ENCODE peak calls at places on chromosomes 16 and 17, in eight cellular contexts. A is adrenal gland, D is fibroblast of mammary gland, T is kidney epithelial cell, I is tibial nerve, C is neural progenitor cell, X is uterus, O is retinal pigment epithelial cell. V is an unnamed sample.

GRCh38 chr16:76268824-76269223 is 8.4 kb upstream of the CNTNAP4 start:
- DNase-seq in I (no peak), X (no peak), O (no peak), A (no peak), D (no peak), T (no peak), C (no peak), V (no peak)

GRCh38 chr16:54687043-54687655 is 243.5 kb upstream of the IRX5 start:
- DNase-seq in D (no peak), O (no peak), I (no peak), A (no peak), C (no peak), T (no peak), X (no peak), V (no peak)

GRCh38 chr17:53353919-53354351 is 468.8 kb upstream of the KIF2B start:
- DNase-seq in D (no peak), A (no peak), T (no peak), I (no peak), C (no peak), O (no peak), X (no peak), V (peak; percentile 77)

GRCh38 chr16:73056911-73057310 is 9.0 kb upstream of the ZFHX3 start:
- DNase-seq in O (no peak), C (no peak), T (no peak), A (no peak), X (no peak), D (no peak), I (no peak), V (no peak)

GRCh38 chr16:1787322-1788094 is 4.7 kb downstream of the NUBP2 start:
- DNase-seq in T (no peak), A (no peak), O (no peak), D (no peak), X (peak; percentile 15), I (no peak), C (no peak), V (no peak)

GRCh38 chr16:85172465-85173071 is 60.3 kb upstream of the CIBAR2 start:
- DNase-seq in I (no peak), T (no peak), O (no peak), A (no peak), C (peak; percentile 69), X (no peak), D (peak; percentile 42), V (no peak)

GRCh38 chr17:55086635-55087058 is 118.1 kb downstream of the STXBP4 start:
- DNase-seq in C (no peak), X (no peak), D (peak; percentile 89), O (peak; percentile 51), A (no peak), T (peak; percentile 23), I (no peak), V (no peak)

GRCh38 chr17:53466733-53467132 is 356.0 kb upstream of the KIF2B start:
- DNase-seq in O (no peak), X (no peak), D (no peak), T (no peak), I (no peak), A (no peak), C (no peak), V (no peak)

GRCh38 chr17:45424769-45425124 is 7.9 kb downstream of the ARHGAP27 start:
- DNase-seq in A (no peak), C (no peak), O (no peak), T (no peak), D (no peak), X (no peak), I (no peak), V (no peak)

GRCh38 chr17:27960183-27960589 is 67.0 kb upstream of the LYRM9 start:
- DNase-seq in O (no peak), A (no peak), T (no peak), I (no peak), C (no peak), X (no peak), D (no peak), V (no peak)

GRCh38 chr16:72785886-72786285 is 262.0 kb downstream of the ZFHX3 start:
- DNase-seq in I (no peak), D (peak; percentile 22), T (no peak), C (no peak), O (no peak), X (no peak), A (no peak), V (no peak)

GRCh38 chr17:15999141-15999973 is at the start of the genes TTC19 and ZSWIM7:
- DNase-seq in I (peak; percentile 86), T (peak; percentile 66), A (peak; percentile 97), D (peak; percentile 93), X (peak; percentile 95), O (peak; percentile 77), C (peak; percentile 97), V (peak; percentile 99)
- TF ChIP-seq CTCF in I (no peak), T (no peak), A (no peak), D (no peak), X (no peak), O (no peak), C (no peak), V (no peak)

GRCh38 chr17:329794-330420 is 22.7 kb downstream of the RPH3AL start:
- DNase-seq in A (peak; percentile 18), O (no peak), C (no peak), X (no peak), D (no peak), I (no peak), T (no peak), V (no peak)

GRCh38 chr17:332023-332422 is 20.6 kb downstream of the RPH3AL start:
- DNase-seq in D (no peak), A (no peak), T (no peak), C (no peak), X (no peak), O (no peak), I (no peak), V (no peak)

GRCh38 chr17:332558-333322 is 19.9 kb downstream of the RPH3AL start:
- DNase-seq in O (no peak), I (no peak), X (no peak), T (peak; percentile 43), A (peak; percentile 65), C (no peak), D (no peak), V (no peak)

GRCh38 chr17:333626-334396 is 18.8 kb downstream of the RPH3AL start:
- DNase-seq in C (peak; percentile 74), I (peak; percentile 72), T (no peak), O (no peak), A (peak; percentile 95), D (peak; percentile 10), X (peak; percentile 74), V (peak; percentile 96)

DNA sequence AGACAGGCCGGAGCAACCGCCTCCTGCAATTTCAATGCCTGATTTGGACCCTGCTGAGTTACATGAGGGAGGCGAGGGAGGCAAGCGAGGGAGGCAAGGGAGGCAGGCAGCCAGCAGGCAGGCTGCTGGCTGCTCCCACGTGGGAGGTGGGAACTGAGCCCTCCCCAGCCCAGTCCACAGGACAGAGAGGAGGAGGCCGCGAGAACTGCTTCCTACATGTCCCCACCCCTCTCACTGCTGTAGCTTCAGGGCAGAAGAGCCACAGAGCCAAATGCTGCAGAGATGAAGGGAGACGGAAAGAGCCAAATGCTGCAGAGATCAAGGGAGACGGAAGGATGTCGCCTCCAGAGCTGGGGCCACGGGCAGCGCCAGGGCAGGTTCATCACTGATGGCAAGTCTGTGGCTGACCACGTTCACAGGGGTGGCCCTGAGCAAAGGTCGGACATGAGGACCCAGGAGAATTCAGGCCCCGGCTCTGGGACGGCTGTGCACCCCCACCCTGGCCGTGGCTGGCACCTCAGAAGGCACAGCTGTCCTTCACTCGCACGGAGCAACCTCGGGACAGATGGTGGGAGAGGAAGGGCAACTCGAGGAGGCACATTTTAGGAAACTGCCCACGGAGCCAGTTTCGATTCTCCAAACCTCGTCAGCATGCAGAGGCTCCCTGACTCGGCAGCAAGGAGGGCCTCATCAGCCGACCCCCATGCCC is 21.5 kb downstream of the RPH3AL start:
- DNase-seq in O (no peak), X (peak; percentile 62), T (no peak), D (no peak), A (peak; percentile 66), I (no peak), C (no peak), V (no peak)
- H3K4me3 ChIP-seq in O (no peak overlapping the region), X (no peak overlapping the region), T (no peak overlapping the region), D (no peak overlapping the region), A (no peak overlapping the region), I (peak overlapping the region; percentile 3), C (no peak overlapping the region), V (peak overlapping the region; percentile 38)

GRCh38 chr17:63458478-63458877 is 12.4 kb upstream of the CYB561 start:
- DNase-seq in T (no peak), I (no peak), C (peak; percentile 3), A (no peak), X (no peak), D (no peak), O (no peak), V (no peak)

GRCh38 chr17:63455417-63455816 is 9.3 kb upstream of the CYB561 start:
- DNase-seq in X (no peak), T (no peak), A (no peak), I (no peak), C (no peak), D (no peak), O (no peak), V (no peak)

GRCh38 chr17:63452979-63453551 is 7.0 kb upstream of the CYB561 start:
- DNase-seq in O (no peak), T (no peak), C (no peak), X (no peak), A (no peak), I (no peak), D (no peak), V (no peak)

GRCh38 chr17:63452091-63452978 is 6.2 kb upstream of the CYB561 start:
- DNase-seq in A (peak; percentile 17), T (no peak), C (no peak), X (no peak), I (no peak), O (no peak), D (no peak), V (no peak)

DNA sequence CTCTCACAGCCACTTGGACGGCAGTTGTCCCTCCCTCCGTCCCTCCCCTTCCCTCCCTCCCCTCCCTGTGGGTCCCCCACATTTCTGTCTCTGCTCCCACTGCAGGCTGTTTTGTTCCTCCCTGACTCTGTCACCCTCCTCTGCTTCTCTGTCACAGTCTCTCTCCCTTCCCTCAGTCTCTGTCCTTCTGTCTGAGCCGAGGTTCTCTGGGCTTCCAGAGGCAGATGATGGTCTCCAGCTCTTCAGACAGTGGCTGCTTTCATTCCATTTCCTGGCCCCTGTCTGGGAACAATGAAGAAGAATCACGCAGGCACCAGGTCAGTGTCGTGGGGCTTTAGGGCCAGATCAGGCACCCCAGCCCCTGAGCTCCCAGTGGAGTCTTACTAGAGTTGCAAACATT is 8.8 kb upstream of the CYB561 start:
- DNase-seq in C (no peak), I (no peak), X (no peak), T (no peak), O (no peak), D (no peak), A (no peak), V (no peak)
- TF ChIP-seq CTCF in C (no peak), I (no peak), X (no peak), T (no peak), O (no peak), D (no peak), A (no peak), V (no peak)

DNA sequence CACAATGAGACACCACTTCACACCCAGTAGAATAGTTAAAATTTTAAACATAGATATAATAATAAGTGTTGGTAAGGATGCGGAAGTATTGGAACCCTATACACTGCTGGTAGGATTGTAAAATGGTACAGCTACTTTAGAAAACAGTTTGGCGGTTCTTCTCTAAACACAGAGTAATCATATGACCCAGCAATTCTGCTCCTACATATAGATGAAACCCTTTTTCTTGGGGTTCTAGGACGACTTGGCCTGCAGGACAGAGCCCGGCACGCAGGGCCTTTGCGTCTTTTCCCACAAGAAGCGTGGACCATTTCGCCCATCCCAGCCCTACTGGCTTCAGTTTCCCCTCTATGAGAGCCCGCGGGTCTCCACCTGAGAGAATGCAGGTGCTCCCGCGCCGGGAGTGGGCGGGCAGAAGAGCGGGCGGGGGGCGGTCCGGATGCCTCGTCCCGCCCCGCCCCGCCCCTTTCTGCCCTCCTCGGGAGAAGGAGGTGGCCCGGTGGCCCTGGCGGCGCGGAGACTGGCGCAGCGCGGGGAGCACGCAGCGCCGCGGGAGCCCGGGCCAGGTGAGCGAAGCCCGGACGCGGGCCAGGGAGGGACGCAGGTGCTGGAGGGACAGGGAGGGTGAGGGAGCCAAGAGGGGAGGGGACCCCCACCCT is at the start of gene SDR42E2:
- DNase-seq in A (no peak), C (peak; percentile 73), I (no peak), T (no peak), X (no peak), D (no peak), O (no peak), V (no peak)
- H3K4me3 ChIP-seq in A (no peak within 1 kb of the TSS), C (peak within 1 kb of the TSS; percentile 47), I (no peak within 1 kb of the TSS), T (no peak within 1 kb of the TSS), X (no peak within 1 kb of the TSS), D (no peak within 1 kb of the TSS), O (no peak within 1 kb of the TSS), V (no peak within 1 kb of the TSS)

V was measured in esophagus muscularis mucosa.